ENCODE peak calls at places on chromosome 3, in nine cellular contexts. One of them, this sample, is unnamed.

GRCh38 chr3:160941885-160942494 is 163.2 kb downstream of the B3GALNT1 start:
- DNase-seq in upper lobe of right lung: no peak
- DNase-seq in iPS DF 6.9: no peak
- DNase-seq in uterus: peak; percentile 43
- DNase-seq in GM23248: peak; percentile 67
- DNase-seq in SK-N-SH: peak; percentile 44
- DNase-seq in lower lobe of right lung: no peak
- DNase-seq in heart left ventricle: peak; percentile 61
- DNase-seq in mesenchymal stem cell: peak; percentile 79
- DNase-seq in this sample: peak; percentile 69

GRCh38 chr3:43165786-43166185 is 59.9 kb upstream of the POMGNT2 start:
- DNase-seq in lower lobe of right lung: no peak
- DNase-seq in iPS DF 6.9: no peak
- DNase-seq in mesenchymal stem cell: no peak
- DNase-seq in upper lobe of right lung: no peak
- DNase-seq in SK-N-SH: no peak
- DNase-seq in heart left ventricle: no peak
- DNase-seq in uterus: no peak
- DNase-seq in GM23248: no peak
- DNase-seq in this sample: no peak

GRCh38 chr3:99702953-99703352 is 64.6 kb downstream of the COL8A1 start:
- DNase-seq in SK-N-SH: no peak
- DNase-seq in upper lobe of right lung: no peak
- DNase-seq in uterus: no peak
- DNase-seq in heart left ventricle: no peak
- DNase-seq in mesenchymal stem cell: no peak
- DNase-seq in GM23248: no peak
- DNase-seq in lower lobe of right lung: no peak
- DNase-seq in iPS DF 6.9: no peak
- DNase-seq in this sample: no peak

GRCh38 chr3:6861331-6861988 is 545 bp downstream of the GRM7 start:
- DNase-seq in SK-N-SH: peak; percentile 75
- DNase-seq in upper lobe of right lung: no peak
- DNase-seq in mesenchymal stem cell: no peak
- DNase-seq in lower lobe of right lung: no peak
- DNase-seq in iPS DF 6.9: no peak
- DNase-seq in uterus: no peak
- DNase-seq in heart left ventricle: no peak
- DNase-seq in GM23248: no peak
- DNase-seq in this sample: no peak

GRCh38 chr3:151553873-151554272 is 93.0 kb upstream of the IGSF10 start:
- DNase-seq in GM23248: peak; percentile 55
- DNase-seq in iPS DF 6.9: no peak
- DNase-seq in upper lobe of right lung: no peak
- DNase-seq in SK-N-SH: no peak
- DNase-seq in mesenchymal stem cell: peak; percentile 64
- DNase-seq in lower lobe of right lung: peak; percentile 64
- DNase-seq in heart left ventricle: no peak
- DNase-seq in uterus: peak; percentile 21
- DNase-seq in this sample: peak; percentile 58

GRCh38 chr3:170768334-170768801 is 101.6 kb downstream of the RPL22L1 start:
- DNase-seq in uterus: no peak
- DNase-seq in heart left ventricle: no peak
- DNase-seq in mesenchymal stem cell: peak; percentile 93
- DNase-seq in upper lobe of right lung: no peak
- DNase-seq in SK-N-SH: no peak
- DNase-seq in lower lobe of right lung: no peak
- DNase-seq in iPS DF 6.9: no peak
- DNase-seq in GM23248: peak; percentile 58
- DNase-seq in this sample: no peak

GRCh38 chr3:71219744-71220638 is 363.5 kb downstream of the FOXP1 start:
- DNase-seq in GM23248: no peak
- DNase-seq in SK-N-SH: no peak
- DNase-seq in iPS DF 6.9: no peak
- DNase-seq in lower lobe of right lung: no peak
- DNase-seq in mesenchymal stem cell: no peak
- DNase-seq in upper lobe of right lung: no peak
- DNase-seq in uterus: no peak
- DNase-seq in heart left ventricle: no peak
- DNase-seq in this sample: no peak

GRCh38 chr3:175121225-175121624 is 262.1 kb downstream of the NAALADL2 start:
- DNase-seq in iPS DF 6.9: peak; percentile 22
- DNase-seq in lower lobe of right lung: no peak
- DNase-seq in mesenchymal stem cell: no peak
- DNase-seq in uterus: no peak
- DNase-seq in SK-N-SH: no peak
- DNase-seq in upper lobe of right lung: no peak
- DNase-seq in GM23248: no peak
- DNase-seq in heart left ventricle: no peak
- DNase-seq in this sample: no peak

GRCh38 chr3:154228561-154229216 is 95.6 kb downstream of the DHX36 start:
- DNase-seq in GM23248: no peak
- DNase-seq in upper lobe of right lung: no peak
- DNase-seq in heart left ventricle: no peak
- DNase-seq in SK-N-SH: no peak
- DNase-seq in lower lobe of right lung: no peak
- DNase-seq in mesenchymal stem cell: peak; percentile 59
- DNase-seq in iPS DF 6.9: no peak
- DNase-seq in uterus: no peak
- DNase-seq in this sample: no peak

GRCh38 chr3:97815149-97815917 is 6.5 kb upstream of the CRYBG3 start:
- DNase-seq in GM23248: peak; percentile 29
- DNase-seq in iPS DF 6.9: no peak
- DNase-seq in heart left ventricle: no peak
- DNase-seq in uterus: no peak
- DNase-seq in SK-N-SH: no peak
- DNase-seq in mesenchymal stem cell: no peak
- DNase-seq in lower lobe of right lung: no peak
- DNase-seq in upper lobe of right lung: no peak
- DNase-seq in this sample: no peak

GRCh38 chr3:177694316-177694715 is 497.0 kb upstream of the TBL1XR1 start:
- DNase-seq in iPS DF 6.9: no peak
- DNase-seq in uterus: no peak
- DNase-seq in SK-N-SH: no peak
- DNase-seq in mesenchymal stem cell: peak; percentile 90
- DNase-seq in heart left ventricle: no peak
- DNase-seq in lower lobe of right lung: no peak
- DNase-seq in upper lobe of right lung: no peak
- DNase-seq in GM23248: peak; percentile 46
- DNase-seq in this sample: no peak

GRCh38 chr3:184133840-184134745 is 1.1 kb upstream of the EIF2B5 start:
- DNase-seq in upper lobe of right lung: peak; percentile 94
- DNase-seq in GM23248: peak; percentile 93
- DNase-seq in lower lobe of right lung: peak; percentile 91
- DNase-seq in SK-N-SH: peak; percentile 79
- DNase-seq in iPS DF 6.9: no peak
- DNase-seq in mesenchymal stem cell: peak; percentile 80
- DNase-seq in uterus: peak; percentile 82
- DNase-seq in heart left ventricle: peak; percentile 90
- DNase-seq in this sample: peak; percentile 89

GRCh38 chr3:68809596-68809995 is 122.8 kb downstream of the TAFA4 start:
- DNase-seq in GM23248: no peak
- DNase-seq in upper lobe of right lung: no peak
- DNase-seq in SK-N-SH: no peak
- DNase-seq in lower lobe of right lung: no peak
- DNase-seq in heart left ventricle: no peak
- DNase-seq in uterus: no peak
- DNase-seq in iPS DF 6.9: no peak
- DNase-seq in mesenchymal stem cell: no peak
- DNase-seq in this sample: no peak

GRCh38 chr3:94115482-94115881 is 52.6 kb downstream of the NSUN3 start:
- DNase-seq in upper lobe of right lung: no peak
- DNase-seq in SK-N-SH: peak; percentile 27
- DNase-seq in uterus: no peak
- DNase-seq in iPS DF 6.9: peak; percentile 11
- DNase-seq in lower lobe of right lung: no peak
- DNase-seq in heart left ventricle: no peak
- DNase-seq in mesenchymal stem cell: peak; percentile 22
- DNase-seq in GM23248: peak; percentile 48
- DNase-seq in this sample: no peak

DNA sequence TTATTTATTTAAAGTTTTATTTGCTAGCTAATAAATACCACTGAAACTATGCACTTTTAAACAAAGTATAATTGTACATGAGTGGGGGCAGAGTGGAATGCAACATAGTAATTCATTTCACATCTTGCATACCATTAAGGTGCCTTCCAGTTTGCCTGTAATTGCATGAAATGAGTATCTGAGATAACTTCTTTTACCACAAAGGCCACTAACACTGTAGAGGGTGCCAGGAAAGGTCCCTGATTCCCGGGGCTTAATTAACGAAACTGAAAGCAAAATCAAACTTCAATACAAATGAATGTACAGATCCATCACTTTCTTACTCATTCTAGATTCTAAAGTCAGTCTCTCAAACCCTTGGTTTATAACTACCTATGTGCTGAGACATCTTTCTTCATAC is 2.1 kb downstream of the CD47 start:
- DNase-seq in mesenchymal stem cell: peak; percentile 41
- DNase-seq in upper lobe of right lung: no peak
- DNase-seq in heart left ventricle: no peak
- DNase-seq in iPS DF 6.9: no peak
- DNase-seq in GM23248: peak; percentile 50
- DNase-seq in uterus: no peak
- DNase-seq in lower lobe of right lung: no peak
- DNase-seq in SK-N-SH: no peak
- DNase-seq in this sample: no peak
- H3K4me3 ChIP-seq in mesenchymal stem cell: no peak overlapping the region
- H3K4me3 ChIP-seq in upper lobe of right lung: peak overlapping the region; percentile 89
- H3K4me3 ChIP-seq in heart left ventricle: peak overlapping the region; percentile 98
- H3K4me3 ChIP-seq in iPS DF 6.9: no peak overlapping the region
- H3K4me3 ChIP-seq in GM23248: peak overlapping the region; percentile 85
- H3K4me3 ChIP-seq in uterus: peak overlapping the region; percentile 99
- H3K4me3 ChIP-seq in lower lobe of right lung: peak overlapping the region; percentile 79
- H3K4me3 ChIP-seq in SK-N-SH: peak overlapping the region; percentile 75
- H3K4me3 ChIP-seq in this sample: no peak overlapping the region

GRCh38 chr3:112653209-112653871 is 12.4 kb upstream of the CCDC80 start:
- DNase-seq in upper lobe of right lung: no peak
- DNase-seq in iPS DF 6.9: no peak
- DNase-seq in heart left ventricle: peak; percentile 50
- DNase-seq in mesenchymal stem cell: peak; percentile 90
- DNase-seq in GM23248: peak; percentile 97
- DNase-seq in uterus: no peak
- DNase-seq in SK-N-SH: no peak
- DNase-seq in lower lobe of right lung: no peak
- DNase-seq in this sample: no peak

GRCh38 chr3:112654979-112655378 is 14.0 kb upstream of the CCDC80 start:
- DNase-seq in iPS DF 6.9: no peak
- DNase-seq in mesenchymal stem cell: no peak
- DNase-seq in upper lobe of right lung: no peak
- DNase-seq in heart left ventricle: no peak
- DNase-seq in GM23248: peak; percentile 5
- DNase-seq in SK-N-SH: no peak
- DNase-seq in lower lobe of right lung: no peak
- DNase-seq in uterus: no peak
- DNase-seq in this sample: no peak

GRCh38 chr3:112654492-112654891 is 13.5 kb upstream of the CCDC80 start:
- DNase-seq in heart left ventricle: no peak
- DNase-seq in mesenchymal stem cell: no peak
- DNase-seq in SK-N-SH: no peak
- DNase-seq in lower lobe of right lung: no peak
- DNase-seq in upper lobe of right lung: no peak
- DNase-seq in uterus: no peak
- DNase-seq in GM23248: peak; percentile 55
- DNase-seq in iPS DF 6.9: no peak
- DNase-seq in this sample: no peak

GRCh38 chr3:112656045-112656444 is 15.1 kb upstream of the CCDC80 start:
- DNase-seq in upper lobe of right lung: no peak
- DNase-seq in uterus: no peak
- DNase-seq in iPS DF 6.9: no peak
- DNase-seq in heart left ventricle: no peak
- DNase-seq in lower lobe of right lung: no peak
- DNase-seq in mesenchymal stem cell: no peak
- DNase-seq in SK-N-SH: no peak
- DNase-seq in GM23248: peak; percentile 67
- DNase-seq in this sample: no peak

DNA sequence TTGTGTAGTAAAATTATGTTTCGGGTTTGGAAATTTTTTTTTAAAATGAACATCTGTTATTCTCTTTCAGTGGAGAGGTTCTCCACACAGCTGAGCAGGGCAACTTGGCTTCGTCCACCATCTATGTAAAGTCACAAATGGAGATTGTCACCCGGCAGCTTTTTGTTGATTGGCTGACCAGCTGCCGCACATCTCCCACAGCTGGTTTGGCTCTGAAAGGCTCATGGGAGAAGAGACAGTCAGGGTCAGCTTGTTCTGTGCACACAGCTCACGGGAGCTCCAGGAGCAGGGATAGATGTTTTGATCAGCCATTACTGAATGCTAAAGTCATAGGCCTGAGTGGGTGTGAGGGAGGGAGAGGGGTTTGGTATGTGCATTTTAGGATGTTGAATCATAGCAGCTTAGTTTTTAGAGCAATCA is 12.9 kb upstream of the CCDC80 start:
- DNase-seq in SK-N-SH: no peak
- DNase-seq in iPS DF 6.9: no peak
- DNase-seq in lower lobe of right lung: peak; percentile 46
- DNase-seq in uterus: peak; percentile 44
- DNase-seq in mesenchymal stem cell: peak; percentile 81
- DNase-seq in upper lobe of right lung: no peak
- DNase-seq in heart left ventricle: peak; percentile 84
- DNase-seq in GM23248: peak; percentile 93
- DNase-seq in this sample: no peak
- H3K4me1 ChIP-seq in SK-N-SH: peaks cover 46% of the 10 kb centered on the region
- H3K4me1 ChIP-seq in iPS DF 6.9: no peaks in the 10 kb centered on the region
- H3K4me1 ChIP-seq in lower lobe of right lung: peaks cover 6% of the 10 kb centered on the region
- H3K4me1 ChIP-seq in uterus: no peaks in the 10 kb centered on the region
- H3K4me1 ChIP-seq in mesenchymal stem cell: peaks cover 9% of the 10 kb centered on the region
- H3K4me1 ChIP-seq in upper lobe of right lung: peaks cover 4% of the 10 kb centered on the region
- H3K4me1 ChIP-seq in heart left ventricle: peaks cover 27% of the 10 kb centered on the region
- H3K4me1 ChIP-seq in GM23248: peaks cover 80% of the 10 kb centered on the region
- H3K4me1 ChIP-seq in this sample: no peaks in the 10 kb centered on the region

GRCh38 chr3:122403489-122403888 is 12.4 kb downstream of the WDR5B start:
- DNase-seq in lower lobe of right lung: no peak
- DNase-seq in upper lobe of right lung: no peak
- DNase-seq in iPS DF 6.9: no peak
- DNase-seq in uterus: no peak
- DNase-seq in mesenchymal stem cell: no peak
- DNase-seq in heart left ventricle: no peak
- DNase-seq in SK-N-SH: no peak
- DNase-seq in GM23248: peak; percentile 43
- DNase-seq in this sample: no peak
- H3K36me3 ChIP-seq in lower lobe of right lung: peaks cover 43% of the 10 kb centered on the region
- H3K36me3 ChIP-seq in upper lobe of right lung: peaks cover 46% of the 10 kb centered on the region
- H3K36me3 ChIP-seq in iPS DF 6.9: peaks cover 7% of the 10 kb centered on the region
- H3K36me3 ChIP-seq in uterus: no peaks in the 10 kb centered on the region
- H3K36me3 ChIP-seq in mesenchymal stem cell: peaks cover 8% of the 10 kb centered on the region
- H3K36me3 ChIP-seq in heart left ventricle: peaks cover 62% of the 10 kb centered on the region
- H3K36me3 ChIP-seq in SK-N-SH: peaks cover 12% of the 10 kb centered on the region
- H3K36me3 ChIP-seq in GM23248: peaks cover 11% of the 10 kb centered on the region
- H3K36me3 ChIP-seq in this sample: peaks cover 57% of the 10 kb centered on the region

DNA sequence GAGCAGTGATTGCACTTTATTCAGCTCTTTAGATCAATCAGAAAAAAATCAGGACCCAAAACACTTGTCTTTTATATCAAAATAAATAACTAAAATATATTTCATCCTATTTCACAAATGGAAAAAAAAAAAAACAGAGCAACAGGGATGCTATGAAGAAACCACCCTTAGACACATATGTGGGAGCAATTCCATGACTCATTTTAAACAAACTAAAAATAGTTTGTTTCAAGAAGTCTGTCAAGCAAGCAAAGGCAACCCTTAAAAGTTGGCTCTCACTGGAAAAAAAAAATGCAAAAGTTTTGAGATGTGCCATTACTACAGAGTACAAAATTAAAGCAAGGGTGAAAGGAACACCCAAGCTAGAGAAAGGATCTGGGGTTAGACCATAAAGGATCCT is 5.7 kb downstream of the ATP13A3 start:
- DNase-seq in heart left ventricle: no peak
- DNase-seq in upper lobe of right lung: no peak
- DNase-seq in uterus: no peak
- DNase-seq in GM23248: peak; percentile 88
- DNase-seq in lower lobe of right lung: no peak
- DNase-seq in mesenchymal stem cell: peak; percentile 91
- DNase-seq in iPS DF 6.9: no peak
- DNase-seq in SK-N-SH: no peak
- DNase-seq in this sample: no peak
- H3K4me3 ChIP-seq in heart left ventricle: no peak overlapping the region
- H3K4me3 ChIP-seq in upper lobe of right lung: no peak overlapping the region
- H3K4me3 ChIP-seq in uterus: no peak overlapping the region
- H3K4me3 ChIP-seq in GM23248: peak overlapping the region; percentile 49
- H3K4me3 ChIP-seq in lower lobe of right lung: no peak overlapping the region
- H3K4me3 ChIP-seq in mesenchymal stem cell: no peak overlapping the region
- H3K4me3 ChIP-seq in iPS DF 6.9: no peak overlapping the region
- H3K4me3 ChIP-seq in SK-N-SH: peak overlapping the region; percentile 8
- H3K4me3 ChIP-seq in this sample: no peak overlapping the region